ENCODE peak calls at places on chromosomes 7 and 10, in four cellular contexts. E is HepG2, G is A549, K is GM12878. F is an unnamed sample.

GRCh38 chr10:24556746-24557742 is 166.6 kb downstream of the ARHGAP21 start:
- DNase-seq in E (peak), G (peak), K (no peak), F (peak)

GRCh38 chr10:20233423-20233822 is 417.2 kb downstream of the PLXDC2 start:
- DNase-seq in E (no peak), G (no peak), K (no peak), F (no peak)

GRCh38 chr10:107913317-107914294 is 749.1 kb upstream of the SORCS1 start:
- DNase-seq in E (no peak), G (no peak), K (no peak), F (no peak)

GRCh38 chr7:148129023-148129422 is 461.5 kb upstream of the C7orf33 start:
- DNase-seq in E (no peak), G (no peak), K (no peak), F (no peak)

GRCh38 chr7:123355576-123356195 is 155.9 kb upstream of the SLC13A1 start:
- DNase-seq in E (no peak), G (peak), K (no peak), F (peak)

GRCh38 chr7:98539865-98540264 is 77.2 kb upstream of the NPTX2 start:
- DNase-seq in E (no peak), G (no peak), K (no peak), F (no peak)

GRCh38 chr10:79943871-79944270 is 5.0 kb downstream of the SFTPD start:
- DNase-seq in E (no peak), G (no peak), K (no peak), F (no peak)

GRCh38 chr10:1687190-1687589 is 50.1 kb downstream of the ADARB2 start:
- DNase-seq in E (no peak), G (no peak), K (no peak), F (no peak)

GRCh38 chr7:333399-333776 is 43.4 kb downstream of the FOXL3 start:
- DNase-seq in E (peak), G (peak), K (no peak), F (no peak)

GRCh38 chr7:134991469-134992339 is 5.4 kb downstream of the AGBL3 start:
- DNase-seq in E (peak), G (peak), K (no peak), F (no peak)

GRCh38 chr10:124523301-124523871 is 61.8 kb downstream of the LHPP start:
- DNase-seq in E (no peak), G (no peak), K (no peak), F (no peak)

GRCh38 chr10:45202242-45202641 is 113.2 kb downstream of the OR13A1 start:
- DNase-seq in E (no peak), G (no peak), K (no peak), F (no peak)

GRCh38 chr10:49803988-49804387 is 41.9 kb upstream of the OGDHL start:
- DNase-seq in E (no peak), G (no peak), K (no peak), F (no peak)

GRCh38 chr7:39336457-39336856 is 229.7 kb upstream of the YAE1 start:
- DNase-seq in E (no peak), G (no peak), K (no peak), F (no peak)

GRCh38 chr10:89390875-89391576 is 1.4 kb upstream of the IFIT1 start:
- DNase-seq in E (no peak), G (no peak), K (no peak), F (no peak)

GRCh38 chr7:151351967-151352366 is 10.4 kb downstream of the NUB1 start:
- DNase-seq in E (no peak), G (no peak), K (no peak), F (no peak)

GRCh38 chr10:85602713-85603112 is 763.9 kb downstream of the GRID1 start:
- DNase-seq in E (no peak), G (no peak), K (no peak), F (no peak)

GRCh38 chr7:151629873-151630272 is 110.2 kb upstream of the RHEB start:
- DNase-seq in E (no peak), G (no peak), K (no peak), F (no peak)

GRCh38 chr7:17489987-17490386 is 191.5 kb downstream of the AHR start:
- DNase-seq in E (no peak), G (no peak), K (no peak), F (no peak)

GRCh38 chr10:77431209-77431611 is 206.4 kb downstream of the KCNMA1 start:
- DNase-seq in E (peak), G (peak), K (no peak), F (no peak)

GRCh38 chr7:44678096-44678467 is 70.6 kb upstream of the ZMIZ2 start:
- DNase-seq in E (no peak), G (no peak), K (no peak), F (no peak)

GRCh38 chr7:140059288-140060242 is 3.2 kb downstream of the PARP12 start:
- DNase-seq in E (peak), G (peak), K (no peak), F (peak)

GRCh38 chr10:72691470-72692056 is 380 bp upstream of the MCU start:
- DNase-seq in E (peak), G (no peak), K (peak), F (no peak)

GRCh38 chr10:80581469-80581835 is 43.8 kb downstream of the SH2D4B start:
- DNase-seq in E (no peak), G (no peak), K (no peak), F (no peak)

GRCh38 chr10:89633484-89633883 is 11.6 kb downstream of the PANK1 start:
- DNase-seq in E (peak), G (peak), K (no peak), F (no peak)

GRCh38 chr7:138981332-138982203 is at the start of gene KIAA1549:
- DNase-seq in E (peak), G (peak), K (no peak), F (peak)

DNA sequence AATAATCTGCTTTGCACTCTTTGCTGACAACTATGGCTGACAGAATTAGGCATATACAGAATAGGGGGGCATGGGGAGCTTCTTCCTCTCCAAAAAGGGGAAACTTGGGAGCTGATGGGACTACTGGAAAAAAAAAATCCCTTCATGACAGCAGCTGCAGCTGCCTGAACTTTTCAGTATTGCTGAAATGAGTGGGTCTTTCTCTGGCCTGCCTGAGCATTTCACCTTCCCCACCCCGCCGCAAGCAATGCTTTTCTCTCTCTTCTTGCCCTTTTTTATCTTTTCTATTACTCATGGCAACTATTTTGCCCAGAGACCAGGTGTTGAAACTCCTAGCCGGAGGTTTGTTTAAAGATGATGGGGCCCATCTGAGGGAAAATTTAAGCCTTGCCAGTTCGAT is 244.9 kb downstream of the SEMA3D start:
- DNase-seq in E (no peak), G (no peak), K (no peak), F (no peak)
- TF ChIP-seq MYC in E (no peak), G (no peak), K (no peak), F (no peak)

GRCh38 chr7:96303686-96304443 is 18.0 kb downstream of the SLC25A13 start:
- DNase-seq in E (no peak), G (no peak), K (no peak), F (peak)
- TF ChIP-seq MYC in E (no peak), G (no peak), K (no peak), F (no peak)

GRCh38 chr10:21929070-21929469 is 74.5 kb downstream of the DNAJC1 start:
- DNase-seq in E (no peak), G (no peak), K (no peak), F (no peak)
- TF ChIP-seq MYC in E (no peak), G (no peak), K (no peak), F (no peak)

DNA sequence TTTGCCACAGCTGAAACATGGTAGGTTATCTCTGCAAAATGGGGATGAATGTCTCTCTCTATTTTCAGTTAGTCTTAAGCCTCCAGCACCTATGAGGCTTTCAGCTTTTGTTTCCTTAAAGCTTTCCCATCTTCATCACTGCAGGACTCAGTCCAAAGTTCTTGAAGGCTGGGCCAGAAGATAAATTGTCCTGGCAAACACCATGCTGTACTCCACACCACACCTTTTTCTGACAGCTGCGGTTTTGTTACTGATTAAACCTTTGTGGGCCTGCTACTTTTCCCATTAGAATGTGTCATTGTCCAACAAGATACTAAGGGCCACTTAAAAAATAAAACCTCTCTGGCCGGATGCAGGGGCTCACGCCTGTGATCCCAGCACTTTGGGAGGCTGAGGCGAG is 87.2 kb upstream of the A1CF start:
- DNase-seq in E (peak), G (no peak), K (no peak), F (no peak)
- TF ChIP-seq MYC in E (no peak), G (no peak), K (no peak), F (no peak)

GRCh38 chr7:130598056-130598455 is 70.5 kb downstream of the COPG2 start:
- DNase-seq in E (no peak), G (no peak), K (no peak), F (no peak)
- TF ChIP-seq MYC in E (no peak), G (no peak), K (no peak), F (no peak)

GRCh38 chr7:28411876-28412662 is at the start of gene CREB5:
- DNase-seq in E (no peak), G (peak), K (no peak), F (no peak)

GRCh38 chr7:28408974-28409715 is 3.2 kb upstream of the CREB5 start:
- DNase-seq in E (peak), G (peak), K (no peak), F (peak)

GRCh38 chr7:28410628-28411578 is 1.4 kb upstream of the CREB5 start:
- DNase-seq in E (no peak), G (peak), K (no peak), F (peak)

GRCh38 chr7:28408105-28408973 is 4.0 kb upstream of the CREB5 start:
- DNase-seq in E (no peak), G (no peak), K (no peak), F (no peak)

GRCh38 chr7:28409716-28410627 is 2.3 kb upstream of the CREB5 start:
- DNase-seq in E (no peak), G (peak), K (no peak), F (no peak)
- TF ChIP-seq MYC in E (no peak), G (no peak), K (no peak), F (no peak)

GRCh38 chr10:6217621-6218020 is 14.9 kb downstream of the PFKFB3 start:
- DNase-seq in E (no peak), G (no peak), K (no peak), F (no peak)

GRCh38 chr10:6218692-6219493 is 16.2 kb downstream of the PFKFB3 start:
- DNase-seq in E (no peak), G (no peak), K (no peak), F (peak)

GRCh38 chr10:6215241-6215640 is 12.5 kb downstream of the PFKFB3 start:
- DNase-seq in E (no peak), G (no peak), K (no peak), F (no peak)

GRCh38 chr10:6215683-6216484 is 13.2 kb downstream of the PFKFB3 start:
- DNase-seq in E (no peak), G (no peak), K (no peak), F (no peak)

DNA sequence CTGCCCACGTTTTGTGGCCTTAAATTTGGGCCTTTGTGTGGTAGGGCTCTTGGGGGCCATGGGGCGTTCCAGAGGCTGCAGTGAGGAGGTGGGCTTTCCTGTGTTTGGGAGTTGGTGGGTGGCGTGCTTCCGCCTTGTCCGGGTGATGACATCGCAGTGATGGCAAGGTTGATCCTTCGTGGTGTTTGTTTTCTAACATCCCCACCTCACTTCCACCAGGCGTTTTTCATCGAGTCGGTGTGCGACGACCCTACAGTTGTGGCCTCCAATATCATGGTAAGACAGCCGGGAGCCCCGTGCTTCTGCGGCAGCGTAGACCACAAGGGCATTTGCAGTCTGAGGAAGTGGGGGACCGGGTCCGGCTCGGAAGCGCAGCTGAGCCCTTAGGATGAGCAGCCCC is 14.2 kb downstream of the PFKFB3 start:
- DNase-seq in E (no peak), G (no peak), K (no peak), F (no peak)
- TF ChIP-seq MYC in E (no peak), G (no peak), K (no peak), F (no peak)